ENCODE peak calls at places on chromosomes 1 and 21, in eight cellular contexts. U is HEK293T, C is ACHN, K is epithelial cell of prostate, M is upper lobe of right lung, S is suprapubic skin, H is C1 segment of cervical spinal cord, W is AG08396. T is an unnamed sample.

GRCh38 chr1:209625205-209625549 is 27.0 kb downstream of the LAMB3 start:
- DNase-seq in U (no peak), C (peak; percentile 49), K (no peak), M (no peak), S (no peak), H (no peak), W (no peak), T (no peak)

GRCh38 chr1:30373471-30374399 is 349.6 kb downstream of the MATN1 start:
- DNase-seq in U (no peak), C (no peak), K (no peak), M (peak; percentile 47), S (no peak), H (no peak), W (no peak), T (no peak)

GRCh38 chr1:29839726-29840125 is 603.4 kb downstream of the PTPRU start:
- DNase-seq in U (no peak), C (no peak), K (no peak), M (no peak), S (no peak), H (no peak), W (no peak), T (no peak)

GRCh38 chr1:110548381-110548780 is 29.4 kb upstream of the KCNA10 start:
- DNase-seq in U (peak; percentile 70), C (peak; percentile 39), K (no peak), M (no peak), S (no peak), H (no peak), W (no peak), T (no peak)

GRCh38 chr1:108017698-108018097 is 52.7 kb upstream of the VAV3 start:
- DNase-seq in U (no peak), C (no peak), K (no peak), M (no peak), S (no peak), H (no peak), W (no peak), T (no peak)

GRCh38 chr1:229352975-229353374 is 10.1 kb upstream of the CCSAP start:
- DNase-seq in U (no peak), C (no peak), K (no peak), M (no peak), S (no peak), H (no peak), W (no peak), T (no peak)

GRCh38 chr1:156704930-156705320 is 458 bp downstream of the CRABP2 start:
- DNase-seq in U (no peak), C (peak; percentile 83), K (no peak), M (no peak), S (peak; percentile 84), H (no peak), W (peak; percentile 70), T (no peak)

GRCh38 chr1:240413732-240414131 is 198.2 kb downstream of the GREM2 start:
- DNase-seq in U (no peak), C (no peak), K (no peak), M (no peak), S (no peak), H (no peak), W (peak; percentile 28), T (no peak)

GRCh38 chr21:42731264-42732032 is 78.0 kb downstream of the PDE9A start:
- DNase-seq in U (no peak), C (no peak), K (peak; percentile 77), M (no peak), S (no peak), H (no peak), W (no peak), T (no peak)

GRCh38 chr21:42991992-42992740 is 17.8 kb downstream of the PKNOX1 start:
- DNase-seq in U (no peak), C (peak; percentile 90), K (no peak), M (peak; percentile 67), S (no peak), H (peak; percentile 28), W (peak; percentile 89), T (no peak)

GRCh38 chr21:32329331-32329730 is 30.7 kb downstream of the MRAP start:
- DNase-seq in U (no peak), C (no peak), K (no peak), M (no peak), S (no peak), H (no peak), W (peak; percentile 46), T (no peak)

GRCh38 chr1:229030642-229031390 is 240.1 kb upstream of the RAB4A start:
- DNase-seq in U (no peak), C (no peak), K (no peak), M (no peak), S (no peak), H (no peak), W (no peak), T (no peak)

GRCh38 chr1:9066945-9067807 is 2.3 kb downstream of the SLC2A5 start:
- DNase-seq in U (no peak), C (no peak), K (no peak), M (no peak), S (peak; percentile 71), H (no peak), W (peak; percentile 90), T (no peak)

GRCh38 chr21:36729301-36729970 is 30.5 kb downstream of the SIM2 start:
- DNase-seq in U (no peak), C (no peak), K (no peak), M (peak; percentile 51), S (no peak), H (no peak), W (no peak), T (no peak)

GRCh38 chr1:221431068-221431651 is 310.7 kb downstream of the DUSP10 start:
- DNase-seq in U (no peak), C (no peak), K (no peak), M (no peak), S (no peak), H (no peak), W (no peak), T (no peak)

GRCh38 chr1:183936791-183937190 is 100.7 kb downstream of the COLGALT2 start:
- DNase-seq in U (no peak), C (no peak), K (no peak), M (no peak), S (no peak), H (no peak), W (no peak), T (no peak)

GRCh38 chr1:9655127-9655723 is 3.7 kb downstream of the PIK3CD start:
- DNase-seq in U (no peak), C (no peak), K (no peak), M (no peak), S (no peak), H (no peak), W (no peak), T (no peak)

GRCh38 chr1:154499446-154499845 is 2.6 kb upstream of the TDRD10 start:
- DNase-seq in U (no peak), C (no peak), K (no peak), M (no peak), S (no peak), H (no peak), W (no peak), T (no peak)

GRCh38 chr1:201019321-201019977 is 4.1 kb downstream of the KIF21B start:
- DNase-seq in U (no peak), C (peak; percentile 56), K (peak; percentile 31), M (peak; percentile 86), S (no peak), H (no peak), W (peak; percentile 45), T (peak; percentile 7)

GRCh38 chr1:28129150-28129549 is 40.7 kb upstream of the EYA3 start:
- DNase-seq in U (no peak), C (peak; percentile 74), K (peak; percentile 96), M (no peak), S (no peak), H (no peak), W (peak; percentile 31), T (peak; percentile 90)

GRCh38 chr21:46655230-46655629 is 19.8 kb downstream of the PRMT2 start:
- DNase-seq in U (no peak), C (no peak), K (no peak), M (no peak), S (no peak), H (no peak), W (no peak), T (no peak)

GRCh38 chr1:45622891-45623394 is 911 bp downstream of the CCDC17 start:
- DNase-seq in U (no peak), C (no peak), K (no peak), M (no peak), S (peak; percentile 70), H (no peak), W (peak; percentile 27), T (no peak)

GRCh38 chr1:204829133-204829532 is 41.5 kb upstream of the NFASC start:
- DNase-seq in U (no peak), C (no peak), K (no peak), M (no peak), S (no peak), H (peak; percentile 51), W (peak; percentile 18), T (no peak)

T was measured in keratinocyte.